ENCODE peak calls at places on chromosomes 11 and 22, in five cellular contexts. A, J, R, O and D are unnamed samples.

GRCh38 chr22:38282397-38282796 is 9.6 kb upstream of the TMEM184B start:
- DNase-seq in A (no peak), J (no peak), R (no peak), O (no peak), D (no peak)

GRCh38 chr22:29171721-29172120 is 34.0 kb upstream of the EMID1 start:
- DNase-seq in A (no peak), J (no peak), R (no peak), O (no peak), D (no peak)

GRCh38 chr11:77130763-77131513 is 2.9 kb downstream of the MYO7A start:
- DNase-seq in A (peak), J (no peak), R (peak), O (no peak), D (no peak)

GRCh38 chr11:1040428-1041148 is 4.1 kb upstream of the MUC6 start:
- DNase-seq in A (no peak), J (no peak), R (no peak), O (no peak), D (no peak)

GRCh38 chr22:49514656-49515055 is 313.0 kb downstream of the BRD1 start:
- DNase-seq in A (no peak), J (no peak), R (no peak), O (no peak), D (no peak)

GRCh38 chr11:20032127-20032526 is 128.1 kb downstream of the DBX1 start:
- DNase-seq in A (no peak), J (peak), R (no peak), O (no peak), D (no peak)

GRCh38 chr11:80309301-80309700 is 868.5 kb upstream of the TENM4 start:
- DNase-seq in A (no peak), J (no peak), R (no peak), O (no peak), D (no peak)

GRCh38 chr11:125923012-125923579 is 18.8 kb downstream of the DDX25 start:
- DNase-seq in A (peak), J (peak), R (peak), O (peak), D (peak)

GRCh38 chr22:32165692-32166091 is 6.6 kb upstream of the C22orf42 start:
- DNase-seq in A (no peak), J (no peak), R (no peak), O (no peak), D (no peak)

GRCh38 chr22:28609921-28610320 is 69.7 kb downstream of the TTC28 start:
- DNase-seq in A (no peak), J (no peak), R (no peak), O (no peak), D (no peak)

GRCh38 chr11:70112017-70112434 is 33.9 kb downstream of the ANO1 start:
- DNase-seq in A (no peak), J (no peak), R (no peak), O (no peak), D (no peak)

GRCh38 chr22:20867179-20868099 is 8.6 kb downstream of the SNAP29 start:
- DNase-seq in A (peak), J (peak), R (peak), O (peak), D (no peak)

GRCh38 chr11:114511538-114511937 is 48.1 kb downstream of the NXPE1 start:
- DNase-seq in A (no peak), J (no peak), R (no peak), O (no peak), D (no peak)

GRCh38 chr11:23688835-23689234 is 808.0 kb upstream of the LUZP2 start:
- DNase-seq in A (no peak), J (no peak), R (no peak), O (no peak), D (no peak)

GRCh38 chr11:886568-886967 is 24.0 kb downstream of the CHID1 start:
- DNase-seq in A (no peak), J (no peak), R (no peak), O (no peak), D (no peak)

GRCh38 chr11:75536786-75537629 is 11.3 kb upstream of the GDPD5 start:
- DNase-seq in A (no peak), J (no peak), R (no peak), O (no peak), D (peak)

GRCh38 chr22:37627545-37627944 is 11.9 kb upstream of the SH3BP1 start:
- DNase-seq in A (no peak), J (no peak), R (no peak), O (no peak), D (no peak)

GRCh38 chr11:96146765-96147164 is 196.2 kb downstream of the MAML2 start:
- DNase-seq in A (no peak), J (no peak), R (no peak), O (no peak), D (no peak)

GRCh38 chr11:46188017-46188416 is 66.8 kb upstream of the PHF21A start:
- DNase-seq in A (no peak), J (no peak), R (no peak), O (no peak), D (no peak)

GRCh38 chr22:17370036-17370765 is 941 bp downstream of the CECR2 start:
- DNase-seq in A (peak), J (peak), R (no peak), O (no peak), D (no peak)
- H3K4me3 ChIP-seq in A (peak), J (peak), R (peak), O (peak), D (peak)

GRCh38 chr22:36329217-36330078 is 58.3 kb downstream of the MYH9 start:
- DNase-seq in A (no peak), J (peak), R (no peak), O (peak), D (no peak)

GRCh38 chr22:36330127-36330526 is 57.6 kb downstream of the MYH9 start:
- DNase-seq in A (no peak), J (no peak), R (no peak), O (no peak), D (no peak)

GRCh38 chr22:36331306-36331911 is 56.4 kb downstream of the MYH9 start:
- DNase-seq in A (peak), J (peak), R (peak), O (peak), D (peak)

GRCh38 chr22:36331912-36332622 is 55.7 kb downstream of the MYH9 start:
- DNase-seq in A (peak), J (no peak), R (peak), O (peak), D (no peak)

DNA sequence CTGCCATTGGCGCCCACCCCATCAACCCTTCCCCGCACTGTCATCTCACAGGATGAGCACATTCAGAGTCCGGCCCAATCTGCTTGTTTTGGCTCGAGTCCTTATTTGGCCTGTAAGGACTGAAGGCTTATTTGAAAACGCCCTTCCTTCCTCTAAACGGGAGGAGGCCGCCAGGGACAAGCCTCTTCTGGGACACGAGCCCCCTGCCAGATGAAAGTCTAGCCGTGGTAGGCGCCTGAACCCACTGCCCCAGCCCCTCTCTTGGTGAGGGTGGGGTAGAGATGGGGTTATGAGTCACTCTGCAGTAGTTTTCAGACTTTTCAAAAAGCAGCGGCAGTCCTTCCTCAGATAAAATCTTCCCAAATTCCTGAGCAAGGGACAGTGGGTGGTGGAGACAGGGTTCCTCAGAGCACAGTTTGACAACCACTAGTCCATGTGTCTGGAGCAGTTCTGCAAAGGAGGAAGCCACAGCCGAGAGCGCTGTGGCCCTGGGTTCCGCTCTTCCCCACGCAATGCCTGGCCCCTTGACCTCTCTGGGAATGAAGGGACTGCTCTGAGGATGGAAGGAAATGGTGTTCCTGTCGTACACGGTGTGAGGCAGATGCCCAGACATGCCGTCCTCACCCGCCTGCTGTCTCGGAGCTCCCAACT is 57.0 kb downstream of the MYH9 start:
- DNase-seq in A (no peak), J (no peak), R (no peak), O (peak), D (no peak)
- H3K4me3 ChIP-seq in A (no peak), J (no peak), R (no peak), O (no peak), D (peak)

GRCh38 chr22:50621491-50621880 is 6.5 kb downstream of the ARSA start:
- DNase-seq in A (no peak), J (no peak), R (no peak), O (no peak), D (peak)
- H3K4me3 ChIP-seq in A (no peak), J (no peak), R (peak), O (peak), D (peak)

GRCh38 chr11:41943671-41944070 is 484.2 kb upstream of the LRRC4C start:
- DNase-seq in A (no peak), J (no peak), R (no peak), O (no peak), D (no peak)
- H3K4me3 ChIP-seq in A (no peak), J (no peak), R (no peak), O (no peak), D (no peak)

DNA sequence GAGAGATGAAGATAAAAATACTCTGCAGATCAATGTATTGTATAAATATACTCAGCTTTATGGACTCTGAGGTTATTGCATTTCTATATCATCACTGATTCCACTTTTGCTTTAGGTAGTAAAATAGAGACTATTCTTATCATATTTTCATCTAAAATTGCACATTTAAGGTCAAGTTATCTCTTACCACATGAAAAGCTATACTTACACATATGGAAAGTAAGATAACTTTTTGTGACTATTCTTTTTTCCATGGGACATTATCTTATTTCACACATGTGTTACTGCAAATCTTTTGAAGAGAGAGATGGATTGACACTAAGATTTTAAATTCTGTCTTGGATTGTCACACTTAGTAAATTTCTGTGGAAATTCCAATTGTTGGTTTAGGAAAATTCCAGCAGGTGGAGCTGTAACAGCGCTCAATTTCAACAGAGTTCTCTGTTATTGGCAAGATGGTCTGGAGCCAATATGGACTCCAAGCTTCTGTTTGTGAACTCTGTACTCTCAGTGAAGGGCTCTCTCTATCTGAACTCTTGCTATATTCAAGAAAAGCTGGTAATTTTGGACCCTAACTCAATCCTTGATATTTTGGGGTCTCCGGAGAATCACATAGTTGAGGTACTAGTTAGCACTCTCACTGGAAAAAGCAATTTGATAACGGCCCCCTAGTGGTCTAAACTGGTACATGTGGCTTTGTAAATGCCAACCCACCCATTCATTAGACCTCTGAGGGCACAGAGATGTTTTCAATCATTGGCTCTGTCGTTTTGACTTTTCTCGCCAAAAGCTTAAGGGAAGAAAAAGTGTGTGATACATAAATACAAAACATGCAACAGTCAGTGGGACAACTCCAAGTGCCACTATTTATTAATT is 429.7 kb downstream of the ETS1 start:
- DNase-seq in A (no peak), J (peak), R (peak), O (peak), D (peak)
- H3K4me3 ChIP-seq in A (no peak), J (no peak), R (peak), O (no peak), D (no peak)